ENCODE peak calls at places on chromosome X, in nine cellular contexts. Q is spleen, D is left ventricle myocardium inferior, A is uterus, W is brain microvascular endothelial cell, O is transverse colon, Z is heart left ventricle, V is pancreas, R is upper lobe of right lung. Y is an unnamed sample.

GRCh38 chrX:135340827-135341226 is 31.5 kb downstream of the ETDC start:
- DNase-seq in Q (no peak), D (no peak), A (no peak), W (no peak), O (no peak), Z (no peak), V (no peak), R (no peak), Y (no peak)

GRCh38 chrX:44908838-44909237 is 35.9 kb downstream of the KDM6A start:
- DNase-seq in Q (no peak), D (no peak), A (no peak), W (no peak), O (no peak), Z (no peak), V (no peak), R (no peak), Y (no peak)

GRCh38 chrX:71053217-71053621 is 14.9 kb downstream of the SNX12 start:
- DNase-seq in Q (no peak), D (no peak), A (no peak), W (peak), O (no peak), Z (peak), V (no peak), R (no peak), Y (no peak)

GRCh38 chrX:152958047-152958446 is 35.9 kb downstream of the PNMA5 start:
- DNase-seq in Q (no peak), D (no peak), A (no peak), W (no peak), O (no peak), Z (no peak), V (peak), R (no peak), Y (no peak)

GRCh38 chrX:69216911-69217310 is 51.7 kb upstream of the PJA1 start:
- DNase-seq in Q (no peak), D (no peak), A (no peak), W (no peak), O (no peak), Z (no peak), V (no peak), R (peak), Y (no peak)

GRCh38 chrX:102043380-102043779 is 82.1 kb upstream of the TCEAL2 start:
- DNase-seq in Q (peak), D (no peak), A (no peak), W (no peak), O (no peak), Z (no peak), V (no peak), R (no peak), Y (no peak)

GRCh38 chrX:50003927-50004326 is 81.5 kb downstream of the CLCN5 start:
- DNase-seq in Q (no peak), D (no peak), A (no peak), W (no peak), O (no peak), Z (no peak), V (no peak), R (no peak), Y (no peak)

GRCh38 chrX:140917354-140918115 is 84.9 kb upstream of the SPANXB1 start:
- DNase-seq in Q (no peak), D (no peak), A (no peak), W (no peak), O (no peak), Z (no peak), V (no peak), R (no peak), Y (no peak)

GRCh38 chrX:153886915-153887314 is 942 bp upstream of the L1CAM start:
- DNase-seq in Q (no peak), D (no peak), A (no peak), W (no peak), O (no peak), Z (no peak), V (peak), R (no peak), Y (no peak)

GRCh38 chrX:95760356-95760755 is 924.3 kb upstream of the DIAPH2 start:
- DNase-seq in Q (no peak), D (no peak), A (no peak), W (no peak), O (no peak), Z (no peak), V (no peak), R (no peak), Y (no peak)

GRCh38 chrX:153688900-153689590 is 1.3 kb downstream of the SLC6A8 start:
- DNase-seq in Q (no peak), D (peak), A (no peak), W (no peak), O (no peak), Z (peak), V (no peak), R (no peak), Y (peak)

GRCh38 chrX:118552501-118552900 is 56.9 kb downstream of the DOCK11 start:
- DNase-seq in Q (no peak), D (no peak), A (no peak), W (peak), O (no peak), Z (peak), V (no peak), R (no peak), Y (no peak)

GRCh38 chrX:15579778-15580747 is 20.7 kb downstream of the ACE2 start:
- DNase-seq in Q (no peak), D (peak), A (no peak), W (peak), O (no peak), Z (peak), V (no peak), R (no peak), Y (no peak)

GRCh38 chrX:63754141-63754859 is 30.7 kb downstream of the ARHGEF9 start:
- DNase-seq in Q (no peak), D (no peak), A (no peak), W (no peak), O (no peak), Z (no peak), V (peak), R (no peak), Y (peak)

GRCh38 chrX:63750846-63751245 is 34.2 kb downstream of the ARHGEF9 start:
- DNase-seq in Q (no peak), D (no peak), A (no peak), W (no peak), O (no peak), Z (no peak), V (no peak), R (no peak), Y (no peak)

GRCh38 chrX:63747331-63747730 is 37.7 kb downstream of the ARHGEF9 start:
- DNase-seq in Q (no peak), D (no peak), A (no peak), W (peak), O (no peak), Z (no peak), V (no peak), R (no peak), Y (no peak)

GRCh38 chrX:63754860-63755579 is 30.0 kb downstream of the ARHGEF9 start:
- DNase-seq in Q (peak), D (peak), A (peak), W (peak), O (peak), Z (peak), V (peak), R (peak), Y (peak)

DNA sequence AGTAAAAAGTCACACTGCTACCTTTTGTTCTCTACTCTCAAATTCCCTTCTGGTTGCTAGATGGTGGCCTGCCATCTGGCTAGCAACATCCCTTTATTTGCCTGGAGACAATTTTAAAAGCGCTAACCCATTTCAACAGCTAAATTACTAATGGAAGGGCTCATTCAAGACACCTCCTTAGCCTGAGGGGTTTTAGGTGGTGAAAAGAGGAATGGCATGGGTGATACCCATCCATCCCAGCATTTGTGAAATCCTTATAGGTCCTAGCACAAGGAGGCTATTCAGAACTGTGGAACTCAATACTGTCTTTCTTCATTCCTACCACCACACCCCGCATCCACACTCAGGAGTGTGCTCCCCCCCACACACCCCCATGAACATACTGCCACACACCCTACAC is 33.5 kb downstream of the ARHGEF9 start:
- DNase-seq in Q (no peak), D (no peak), A (no peak), W (no peak), O (no peak), Z (no peak), V (no peak), R (no peak), Y (no peak)
- TF ChIP-seq CTCF in Q (no peak), D (no peak), A (no peak), W (no peak), O (no peak), Z (no peak), V (no peak), R (no peak), Y (no peak)

DNA sequence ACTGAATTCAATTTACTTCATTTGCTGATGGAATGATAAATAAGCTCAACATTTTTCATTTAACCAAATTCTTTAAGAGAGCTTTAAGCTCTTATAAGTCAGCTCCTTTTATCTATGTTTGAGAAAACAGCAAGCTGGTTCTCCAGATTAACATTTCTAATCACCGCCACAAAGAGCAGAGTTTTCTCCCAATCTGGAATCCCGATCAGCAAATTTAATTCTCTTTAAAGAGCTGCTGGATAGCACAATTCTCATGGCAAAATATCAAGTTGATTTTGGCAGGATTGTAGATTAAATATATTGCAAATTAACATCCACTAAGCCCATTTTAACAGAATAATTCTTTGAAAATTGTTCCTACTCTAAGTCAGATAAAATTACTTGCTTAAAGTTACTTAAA is 48.8 kb downstream of the RPS6KA3 start:
- DNase-seq in Q (no peak), D (no peak), A (no peak), W (no peak), O (no peak), Z (no peak), V (no peak), R (no peak), Y (no peak)
- H3K27ac ChIP-seq in Q (peak), D (peak), A (peak), W (no peak), O (no peak), Z (peak), V (peak), R (no peak), Y (peak)

DNA sequence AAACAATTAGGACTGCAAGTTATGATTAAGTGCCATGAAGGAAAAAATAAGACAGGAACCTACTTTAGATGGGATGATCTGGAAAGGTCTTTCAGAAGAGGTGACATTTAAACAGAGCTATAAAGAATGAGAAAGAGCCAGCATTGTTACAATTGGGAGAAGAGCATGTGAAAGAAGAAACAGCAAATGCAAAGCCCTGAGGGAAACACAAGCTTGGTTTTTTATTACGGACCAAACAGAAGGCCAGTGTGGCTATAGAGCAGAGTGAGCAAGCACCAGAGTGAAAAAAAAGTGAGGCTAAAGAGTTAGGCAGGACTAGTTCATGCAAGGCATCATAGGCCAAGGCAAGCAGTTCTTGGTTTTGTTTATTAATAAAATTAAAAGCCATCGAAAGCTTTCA is 175.6 kb downstream of the RBMX2 start:
- DNase-seq in Q (no peak), D (no peak), A (no peak), W (no peak), O (no peak), Z (no peak), V (no peak), R (no peak), Y (no peak)
- TF ChIP-seq CTCF in Q (no peak), D (no peak), A (no peak), W (no peak), O (no peak), Z (no peak), V (no peak), R (no peak), Y (no peak)

DNA sequence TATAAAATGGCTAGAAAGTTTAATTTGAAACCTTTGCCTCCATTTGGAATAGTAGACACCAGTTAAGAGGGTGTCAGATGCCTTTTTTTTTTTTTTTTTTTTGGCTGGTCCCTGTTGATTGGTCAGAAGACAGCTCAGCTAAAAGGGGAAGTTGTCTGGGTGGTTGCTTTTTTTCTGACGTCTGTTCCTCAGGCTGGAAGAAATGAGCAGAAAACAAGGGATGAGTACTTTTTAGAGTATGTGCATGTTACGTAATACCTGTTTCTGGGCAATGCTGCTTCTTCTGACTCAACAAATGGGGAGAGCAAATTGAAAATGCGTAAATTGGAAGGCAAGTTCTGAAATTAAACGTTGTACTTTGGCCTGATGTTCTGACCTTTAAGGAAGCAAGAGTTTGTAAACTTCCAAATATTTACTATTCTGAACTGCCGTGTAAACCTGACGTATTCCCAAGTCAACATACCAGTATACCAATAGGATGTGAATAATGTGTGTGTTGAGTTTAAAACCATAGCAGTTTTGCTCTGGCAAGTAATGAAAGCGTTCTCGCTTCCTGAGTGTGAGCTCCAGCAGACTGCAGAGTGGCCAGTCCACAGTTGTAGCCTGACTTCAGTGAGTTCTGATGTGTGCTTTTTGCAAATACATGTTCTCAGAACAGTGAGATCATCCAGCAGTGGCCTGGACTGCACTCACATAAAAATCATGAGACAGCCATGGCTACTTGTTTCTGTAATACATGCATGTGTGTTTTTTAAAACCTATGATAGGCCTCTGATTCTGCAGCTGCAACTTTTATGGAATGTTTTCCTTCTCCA is 1.7 kb downstream of the SAT1 start:
- DNase-seq in Q (no peak), D (no peak), A (peak), W (peak), O (no peak), Z (no peak), V (peak), R (no peak), Y (no peak)
- H3K27ac ChIP-seq in Q (peak), D (peak), A (peak), W (peak), O (peak), Z (peak), V (peak), R (peak), Y (peak)

GRCh38 chrX:108165349-108166111 is 74.0 kb downstream of the ATG4A start:
- DNase-seq in Q (no peak), D (no peak), A (peak), W (peak), O (no peak), Z (no peak), V (no peak), R (no peak), Y (no peak)
- TF ChIP-seq CTCF in Q (no peak), D (peak), A (peak), W (peak), O (no peak), Z (no peak), V (no peak), R (peak), Y (no peak)

Y was measured in dorsolateral prefrontal cortex.